ENCODE peak calls at places on chromosome 11, in six cellular contexts. F, X, P, L, J and Y are unnamed samples.

GRCh38 chr11:62774407-62774806 is 3.2 kb downstream of the TAF6L start:
- DNase-seq in F (no peak), X (no peak), P (no peak), L (no peak), J (no peak), Y (no peak)

GRCh38 chr11:114017723-114018122 is 41.8 kb upstream of the ZBTB16 start:
- DNase-seq in F (no peak), X (no peak), P (no peak), L (peak; percentile 56), J (no peak), Y (no peak)

GRCh38 chr11:65613091-65613928 is 711 bp downstream of the MAP3K11 start:
- DNase-seq in F (peak; percentile 52), X (no peak), P (no peak), L (peak; percentile 20), J (no peak), Y (no peak)

GRCh38 chr11:112961146-112961668 is at the start of gene NCAM1:
- DNase-seq in F (peak; percentile 4), X (peak; percentile 67), P (peak; percentile 90), L (peak; percentile 23), J (peak; percentile 97), Y (peak; percentile 98)

GRCh38 chr11:121929581-121929980 is 186.4 kb downstream of the BLID start:
- DNase-seq in F (no peak), X (no peak), P (peak; percentile 26), L (peak; percentile 27), J (no peak), Y (peak; percentile 38)

GRCh38 chr11:124758355-124759267 is 3.5 kb downstream of the ESAM start:
- DNase-seq in F (peak; percentile 77), X (peak; percentile 59), P (peak; percentile 69), L (peak; percentile 51), J (peak; percentile 96), Y (no peak)

GRCh38 chr11:126925321-126926093 is 75.1 kb downstream of the KIRREL3 start:
- DNase-seq in F (no peak), X (no peak), P (no peak), L (peak; percentile 48), J (peak; percentile 18), Y (no peak)

GRCh38 chr11:108204376-108204775 is 18.1 kb downstream of the NPAT start:
- DNase-seq in F (no peak), X (no peak), P (no peak), L (no peak), J (no peak), Y (no peak)

GRCh38 chr11:27194976-27195375 is 154.4 kb downstream of the BBOX1 start:
- DNase-seq in F (no peak), X (no peak), P (no peak), L (no peak), J (no peak), Y (no peak)

GRCh38 chr11:81772161-81772560 is 961.5 kb downstream of the FAM181B start:
- DNase-seq in F (no peak), X (no peak), P (no peak), L (no peak), J (no peak), Y (peak; percentile 9)

GRCh38 chr11:78229106-78229505 is 40.4 kb downstream of the USP35 start:
- DNase-seq in F (no peak), X (no peak), P (no peak), L (no peak), J (no peak), Y (no peak)

GRCh38 chr11:93133710-93134109 is 64.1 kb downstream of the SLC36A4 start:
- DNase-seq in F (no peak), X (no peak), P (peak; percentile 43), L (no peak), J (no peak), Y (no peak)

GRCh38 chr11:39442177-39442576 is 2017.3 kb downstream of the LRRC4C start:
- DNase-seq in F (no peak), X (no peak), P (no peak), L (no peak), J (no peak), Y (no peak)

GRCh38 chr11:1928038-1928890 is 8.8 kb downstream of the TNNT3 start:
- DNase-seq in F (no peak), X (no peak), P (no peak), L (no peak), J (no peak), Y (no peak)

GRCh38 chr11:2746401-2747230 is 46.8 kb upstream of the KCNQ1OT1 start:
- DNase-seq in F (no peak), X (no peak), P (no peak), L (no peak), J (no peak), Y (no peak)

GRCh38 chr11:129146196-129146595 is 45.9 kb downstream of the ARHGAP32 start:
- DNase-seq in F (no peak), X (no peak), P (peak; percentile 46), L (peak; percentile 62), J (no peak), Y (no peak)

GRCh38 chr11:71298761-71299181 is 46.4 kb upstream of the SHANK2 start:
- DNase-seq in F (no peak), X (no peak), P (no peak), L (no peak), J (peak; percentile 18), Y (no peak)

GRCh38 chr11:64872790-64873488 is 5.5 kb downstream of the EHD1 start:
- DNase-seq in F (no peak), X (no peak), P (no peak), L (no peak), J (no peak), Y (no peak)

GRCh38 chr11:41950470-41951143 is 491.2 kb upstream of the LRRC4C start:
- DNase-seq in F (no peak), X (no peak), P (no peak), L (no peak), J (no peak), Y (no peak)

GRCh38 chr11:108669711-108670110 is 4.8 kb downstream of the DDX10 start:
- DNase-seq in F (no peak), X (no peak), P (no peak), L (no peak), J (no peak), Y (no peak)

GRCh38 chr11:104531075-104531474 is 367.1 kb upstream of the PDGFD start:
- DNase-seq in F (peak; percentile 1), X (no peak), P (no peak), L (peak; percentile 57), J (peak; percentile 39), Y (no peak)

GRCh38 chr11:47433991-47434786 is 8.0 kb upstream of the PSMC3 start:
- DNase-seq in F (no peak), X (no peak), P (no peak), L (no peak), J (no peak), Y (no peak)

GRCh38 chr11:69308936-69309799 is 15.2 kb downstream of the MYEOV start:
- DNase-seq in F (no peak), X (no peak), P (no peak), L (no peak), J (no peak), Y (no peak)

GRCh38 chr11:69311767-69312385 is 17.9 kb downstream of the MYEOV start:
- DNase-seq in F (no peak), X (no peak), P (peak; percentile 38), L (no peak), J (no peak), Y (no peak)

GRCh38 chr11:69310934-69311766 is 17.2 kb downstream of the MYEOV start:
- DNase-seq in F (no peak), X (no peak), P (no peak), L (no peak), J (no peak), Y (no peak)

GRCh38 chr11:69309800-69310280 is 15.9 kb downstream of the MYEOV start:
- DNase-seq in F (no peak), X (no peak), P (peak; percentile 29), L (no peak), J (no peak), Y (no peak)

GRCh38 chr11:69310351-69310750 is 16.4 kb downstream of the MYEOV start:
- DNase-seq in F (no peak), X (no peak), P (no peak), L (no peak), J (no peak), Y (no peak)
- H3K4me2 ChIP-seq in F (no peak overlapping the region), X (no peak overlapping the region), P (no peak overlapping the region), L (no peak overlapping the region), J (no peak overlapping the region), Y (no peak overlapping the region)

GRCh38 chr11:79274636-79275315 is 166.1 kb downstream of the TENM4 start:
- DNase-seq in F (no peak), X (no peak), P (peak; percentile 18), L (no peak), J (no peak), Y (no peak)
- H3K4me2 ChIP-seq in F (no peak overlapping the region), X (no peak overlapping the region), P (no peak overlapping the region), L (no peak overlapping the region), J (no peak overlapping the region), Y (no peak overlapping the region)

GRCh38 chr11:68347345-68347744 is 35.0 kb downstream of the LRP5 start:
- DNase-seq in F (no peak), X (no peak), P (no peak), L (no peak), J (no peak), Y (no peak)

GRCh38 chr11:68347841-68348240 is 35.5 kb downstream of the LRP5 start:
- DNase-seq in F (no peak), X (no peak), P (no peak), L (no peak), J (no peak), Y (no peak)

GRCh38 chr11:68342459-68343158 is 30.2 kb downstream of the LRP5 start:
- DNase-seq in F (no peak), X (peak; percentile 69), P (peak; percentile 19), L (peak; percentile 77), J (peak; percentile 79), Y (no peak)

GRCh38 chr11:68343761-68344256 is 31.4 kb downstream of the LRP5 start:
- DNase-seq in F (no peak), X (no peak), P (no peak), L (no peak), J (no peak), Y (no peak)

DNA sequence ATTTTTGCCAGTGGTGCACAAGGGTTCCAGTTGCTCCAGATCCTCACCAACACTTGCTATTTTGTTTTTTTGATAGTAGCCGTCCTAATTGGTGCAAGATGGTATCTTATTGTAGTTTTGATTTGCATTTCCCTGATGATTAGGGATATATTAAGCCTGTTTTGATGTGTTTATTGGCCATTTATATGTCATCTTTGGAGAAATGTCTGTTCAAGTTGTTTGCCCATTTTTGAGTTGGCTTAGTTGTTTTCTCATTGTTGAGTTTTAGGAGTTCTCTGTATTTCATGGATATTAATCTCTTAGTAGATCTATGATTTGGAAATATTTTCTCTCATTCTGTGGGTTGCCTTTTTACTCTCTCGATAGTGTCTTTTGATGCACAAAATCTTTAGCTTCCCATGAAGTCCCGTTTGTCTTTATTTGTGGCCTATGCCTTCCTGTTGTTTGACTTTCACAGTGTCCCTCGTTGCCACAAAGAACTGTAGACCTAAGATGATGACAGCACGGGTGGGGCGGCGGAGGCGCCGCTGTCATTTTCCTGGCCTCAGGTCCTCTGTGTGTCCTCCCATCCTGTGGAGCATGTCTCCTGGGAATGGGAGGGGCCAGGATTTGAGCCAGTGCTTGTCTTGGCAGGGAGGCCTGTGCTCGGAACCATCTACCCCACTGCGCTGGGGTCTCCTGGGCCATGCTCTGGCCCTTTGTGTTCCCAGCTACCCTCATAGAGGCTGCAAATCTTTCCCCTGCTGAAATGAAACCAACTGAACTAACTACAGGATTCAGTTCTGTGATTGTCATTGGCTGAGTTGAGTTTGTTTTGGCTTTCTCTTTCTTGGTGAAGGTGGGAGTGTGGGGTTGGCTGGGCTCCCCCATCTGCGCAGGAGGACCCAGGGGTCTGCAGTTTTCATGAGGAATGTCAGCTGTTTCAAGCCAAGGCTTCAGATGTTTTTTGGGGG is 33.7 kb downstream of the LRP5 start:
- DNase-seq in F (no peak), X (no peak), P (no peak), L (no peak), J (no peak), Y (no peak)
- H3K4me2 ChIP-seq in F (no peak overlapping the region), X (no peak overlapping the region), P (no peak overlapping the region), L (no peak overlapping the region), J (no peak overlapping the region), Y (no peak overlapping the region)

GRCh38 chr11:75534291-75535038 is 8.7 kb upstream of the GDPD5 start:
- DNase-seq in F (no peak), X (peak; percentile 33), P (no peak), L (peak; percentile 67), J (no peak), Y (no peak)
- H3K4me2 ChIP-seq in F (peak overlapping the region; percentile 57), X (peak overlapping the region; percentile 86), P (no peak overlapping the region), L (peak overlapping the region; percentile 40), J (no peak overlapping the region), Y (no peak overlapping the region)